ENCODE peak calls at places on chromosomes 3 and 15, in four cellular contexts. T is HuH-7, X is heart left ventricle, I is GM10248. P is an unnamed sample.

GRCh38 chr15:58269455-58270414 is 131.6 kb downstream of the AQP9 start:
- DNase-seq in X (peak; percentile 52), I (peak; percentile 53), T (peak; percentile 66), P (no peak)

GRCh38 chr3:149368201-149368849 is 9.1 kb downstream of the TM4SF1 start:
- DNase-seq in I (no peak), T (no peak), X (no peak), P (no peak)

GRCh38 chr15:39692464-39693327 is 89.9 kb downstream of the FSIP1 start:
- DNase-seq in T (no peak), I (no peak), X (no peak), P (no peak)

GRCh38 chr3:126341755-126342150 is 15.5 kb downstream of the KLF15 start:
- DNase-seq in T (no peak), I (no peak), X (no peak), P (no peak)

GRCh38 chr15:28094732-28095521 is 4.2 kb downstream of the OCA2 start:
- DNase-seq in X (no peak), I (no peak), T (no peak), P (no peak)

GRCh38 chr3:190366145-190366544 is 21.8 kb upstream of the CLDN16 start:
- DNase-seq in X (no peak), T (no peak), I (no peak), P (no peak)

GRCh38 chr3:166071831-166072230 is 234.6 kb upstream of the BCHE start:
- DNase-seq in I (no peak), T (no peak), X (no peak), P (no peak)

GRCh38 chr3:172201136-172201989 is 162.0 kb downstream of the FNDC3B start:
- DNase-seq in X (peak; percentile 89), T (no peak), I (no peak), P (peak; percentile 88)

GRCh38 chr3:3227670-3228069 is 48.2 kb upstream of the CRBN start:
- DNase-seq in X (peak; percentile 34), T (no peak), I (no peak), P (no peak)

GRCh38 chr3:14847613-14848541 is 29.1 kb downstream of the FGD5 start:
- DNase-seq in I (peak; percentile 49), T (no peak), X (peak; percentile 81), P (no peak)

GRCh38 chr3:17122758-17123157 is 238.0 kb downstream of the PLCL2 start:
- DNase-seq in X (no peak), I (no peak), T (no peak), P (no peak)

GRCh38 chr3:172211123-172211522 is 171.7 kb downstream of the FNDC3B start:
- DNase-seq in T (no peak), X (no peak), I (no peak), P (no peak)

GRCh38 chr3:33134026-33134625 is 20.3 kb downstream of the CRTAP start:
- DNase-seq in T (no peak), X (no peak), I (no peak), P (no peak)

GRCh38 chr3:159922861-159923312 is 65.7 kb upstream of the IL12A start:
- DNase-seq in T (no peak), I (peak; percentile 60), X (no peak), P (peak; percentile 42)

P was measured in Right ventricle myocardium inferior.